ENCODE peak calls at places on chromosomes 7 and 10, in nine cellular contexts. One of them, this sample, is unnamed.

GRCh38 chr10:23172846-23173548 is 19.1 kb upstream of the PTF1A start:
- DNase-seq in neuronal stem cell: no peak
- DNase-seq in cardiac fibroblast: no peak
- DNase-seq in left cardiac atrium: no peak
- DNase-seq in ovary: no peak
- DNase-seq in ELR: no peak
- DNase-seq in effector CD4-positive, alpha-beta T cell: no peak
- DNase-seq in left ventricle myocardium superior: no peak
- DNase-seq in fibroblast of mammary gland: no peak
- DNase-seq in this sample: no peak

GRCh38 chr7:135333196-135333595 is 99.6 kb downstream of the STRA8 start:
- DNase-seq in neuronal stem cell: no peak
- DNase-seq in cardiac fibroblast: no peak
- DNase-seq in left cardiac atrium: no peak
- DNase-seq in ovary: no peak
- DNase-seq in ELR: peak
- DNase-seq in effector CD4-positive, alpha-beta T cell: no peak
- DNase-seq in left ventricle myocardium superior: no peak
- DNase-seq in fibroblast of mammary gland: peak
- DNase-seq in this sample: no peak

GRCh38 chr7:30276203-30276900 is 8.0 kb upstream of the ZNRF2 start:
- DNase-seq in neuronal stem cell: peak
- DNase-seq in cardiac fibroblast: peak
- DNase-seq in left cardiac atrium: no peak
- DNase-seq in ovary: peak
- DNase-seq in ELR: peak
- DNase-seq in effector CD4-positive, alpha-beta T cell: peak
- DNase-seq in left ventricle myocardium superior: no peak
- DNase-seq in fibroblast of mammary gland: peak
- DNase-seq in this sample: peak

GRCh38 chr7:85004402-85004801 is 182.5 kb downstream of the SEMA3D start:
- DNase-seq in neuronal stem cell: no peak
- DNase-seq in cardiac fibroblast: peak
- DNase-seq in left cardiac atrium: no peak
- DNase-seq in ovary: no peak
- DNase-seq in ELR: peak
- DNase-seq in effector CD4-positive, alpha-beta T cell: no peak
- DNase-seq in left ventricle myocardium superior: no peak
- DNase-seq in fibroblast of mammary gland: peak
- DNase-seq in this sample: no peak

GRCh38 chr10:34768261-34768971 is 46.7 kb downstream of the PARD3 start:
- DNase-seq in neuronal stem cell: no peak
- DNase-seq in cardiac fibroblast: peak
- DNase-seq in left cardiac atrium: peak
- DNase-seq in ovary: no peak
- DNase-seq in ELR: no peak
- DNase-seq in effector CD4-positive, alpha-beta T cell: no peak
- DNase-seq in left ventricle myocardium superior: peak
- DNase-seq in fibroblast of mammary gland: peak
- DNase-seq in this sample: no peak

GRCh38 chr10:78768882-78769281 is 299.9 kb upstream of the ZMIZ1 start:
- DNase-seq in neuronal stem cell: no peak
- DNase-seq in cardiac fibroblast: no peak
- DNase-seq in left cardiac atrium: no peak
- DNase-seq in ovary: no peak
- DNase-seq in ELR: no peak
- DNase-seq in effector CD4-positive, alpha-beta T cell: no peak
- DNase-seq in left ventricle myocardium superior: no peak
- DNase-seq in fibroblast of mammary gland: no peak
- DNase-seq in this sample: no peak

GRCh38 chr7:47382200-47382599 is 199.7 kb downstream of the TNS3 start:
- DNase-seq in neuronal stem cell: no peak
- DNase-seq in cardiac fibroblast: no peak
- DNase-seq in left cardiac atrium: no peak
- DNase-seq in ovary: no peak
- DNase-seq in ELR: no peak
- DNase-seq in effector CD4-positive, alpha-beta T cell: no peak
- DNase-seq in left ventricle myocardium superior: no peak
- DNase-seq in fibroblast of mammary gland: no peak
- DNase-seq in this sample: no peak

GRCh38 chr7:13851756-13852155 is 137.7 kb downstream of the ETV1 start:
- DNase-seq in neuronal stem cell: no peak
- DNase-seq in cardiac fibroblast: peak
- DNase-seq in left cardiac atrium: no peak
- DNase-seq in ovary: no peak
- DNase-seq in ELR: peak
- DNase-seq in effector CD4-positive, alpha-beta T cell: no peak
- DNase-seq in left ventricle myocardium superior: no peak
- DNase-seq in fibroblast of mammary gland: peak
- DNase-seq in this sample: no peak

GRCh38 chr7:29459591-29459990 is 104.0 kb upstream of the PRR15 start:
- DNase-seq in neuronal stem cell: no peak
- DNase-seq in cardiac fibroblast: no peak
- DNase-seq in left cardiac atrium: no peak
- DNase-seq in ovary: no peak
- DNase-seq in ELR: no peak
- DNase-seq in effector CD4-positive, alpha-beta T cell: no peak
- DNase-seq in left ventricle myocardium superior: no peak
- DNase-seq in fibroblast of mammary gland: no peak
- DNase-seq in this sample: no peak

GRCh38 chr10:96740579-96741281 is 20.4 kb upstream of the PIK3AP1 start:
- DNase-seq in neuronal stem cell: no peak
- DNase-seq in cardiac fibroblast: no peak
- DNase-seq in left cardiac atrium: peak
- DNase-seq in ovary: no peak
- DNase-seq in ELR: no peak
- DNase-seq in effector CD4-positive, alpha-beta T cell: no peak
- DNase-seq in left ventricle myocardium superior: peak
- DNase-seq in fibroblast of mammary gland: no peak
- DNase-seq in this sample: no peak

GRCh38 chr7:4834601-4835397 is 27.0 kb downstream of the PAPOLB start:
- DNase-seq in neuronal stem cell: no peak
- DNase-seq in cardiac fibroblast: no peak
- DNase-seq in left cardiac atrium: no peak
- DNase-seq in ovary: no peak
- DNase-seq in ELR: no peak
- DNase-seq in effector CD4-positive, alpha-beta T cell: no peak
- DNase-seq in left ventricle myocardium superior: no peak
- DNase-seq in fibroblast of mammary gland: no peak
- DNase-seq in this sample: no peak

GRCh38 chr10:133020193-133020817 is 67.4 kb upstream of the ADGRA1 start:
- DNase-seq in neuronal stem cell: no peak
- DNase-seq in cardiac fibroblast: no peak
- DNase-seq in left cardiac atrium: no peak
- DNase-seq in ovary: no peak
- DNase-seq in ELR: no peak
- DNase-seq in effector CD4-positive, alpha-beta T cell: no peak
- DNase-seq in left ventricle myocardium superior: no peak
- DNase-seq in fibroblast of mammary gland: no peak
- DNase-seq in this sample: no peak

GRCh38 chr7:82740246-82740848 is 296.8 kb upstream of the CACNA2D1 start:
- DNase-seq in neuronal stem cell: peak
- DNase-seq in cardiac fibroblast: peak
- DNase-seq in left cardiac atrium: no peak
- DNase-seq in ovary: no peak
- DNase-seq in ELR: peak
- DNase-seq in effector CD4-positive, alpha-beta T cell: no peak
- DNase-seq in left ventricle myocardium superior: peak
- DNase-seq in fibroblast of mammary gland: peak
- DNase-seq in this sample: no peak

GRCh38 chr10:131173484-131174210 is 137.9 kb downstream of the TCERG1L start:
- DNase-seq in neuronal stem cell: no peak
- DNase-seq in cardiac fibroblast: no peak
- DNase-seq in left cardiac atrium: no peak
- DNase-seq in ovary: no peak
- DNase-seq in ELR: no peak
- DNase-seq in effector CD4-positive, alpha-beta T cell: no peak
- DNase-seq in left ventricle myocardium superior: no peak
- DNase-seq in fibroblast of mammary gland: no peak
- DNase-seq in this sample: no peak

This sample was measured in central memory CD8-positive, alpha-beta T cell.